ENCODE peak calls at places on chromosomes 13 and 19, in six cellular contexts. Q, T, N, M, Y and W are unnamed samples.

GRCh38 chr13:43368003-43368402 is 344.6 kb downstream of the DNAJC15 start:
- DNase-seq in Q (no peak), T (no peak), N (no peak), M (peak), Y (no peak), W (no peak)

GRCh38 chr13:26563713-26564112 is 6.2 kb downstream of the WASF3 start:
- DNase-seq in Q (no peak), T (no peak), N (no peak), M (no peak), Y (no peak), W (no peak)

GRCh38 chr13:21924958-21925357 is 254.1 kb downstream of the FGF9 start:
- DNase-seq in Q (no peak), T (no peak), N (no peak), M (no peak), Y (no peak), W (no peak)

GRCh38 chr13:20609145-20609544 is 42.2 kb downstream of the IFT88 start:
- DNase-seq in Q (no peak), T (no peak), N (no peak), M (peak), Y (no peak), W (no peak)

GRCh38 chr13:73216381-73216831 is 157.6 kb downstream of the KLF5 start:
- DNase-seq in Q (no peak), T (no peak), N (no peak), M (peak), Y (no peak), W (no peak)

GRCh38 chr19:39212377-39212742 is 8.3 kb upstream of the SYCN start:
- DNase-seq in Q (no peak), T (peak), N (peak), M (peak), Y (peak), W (peak)

GRCh38 chr13:51614350-51614786 is 30.1 kb downstream of the WDFY2 start:
- DNase-seq in Q (no peak), T (peak), N (peak), M (no peak), Y (peak), W (no peak)

GRCh38 chr19:55119053-55119452 is 1.6 kb upstream of the PPP1R12C start:
- DNase-seq in Q (no peak), T (no peak), N (no peak), M (no peak), Y (no peak), W (no peak)

GRCh38 chr13:110103026-110103425 is 203.9 kb downstream of the COL4A1 start:
- DNase-seq in Q (no peak), T (no peak), N (no peak), M (no peak), Y (no peak), W (no peak)

GRCh38 chr13:22316494-22317025 is 645.7 kb downstream of the FGF9 start:
- DNase-seq in Q (no peak), T (no peak), N (no peak), M (no peak), Y (no peak), W (no peak)

GRCh38 chr13:44809152-44809551 is 180.1 kb downstream of the NUFIP1 start:
- DNase-seq in Q (no peak), T (no peak), N (no peak), M (no peak), Y (no peak), W (no peak)

GRCh38 chr13:52371736-52372247 is 34.2 kb downstream of the THSD1 start:
- DNase-seq in Q (no peak), T (no peak), N (no peak), M (peak), Y (no peak), W (no peak)

GRCh38 chr13:71591380-71591779 is 275.6 kb downstream of the DACH1 start:
- DNase-seq in Q (no peak), T (no peak), N (no peak), M (no peak), Y (no peak), W (no peak)

GRCh38 chr19:13008926-13009787 is 13.9 kb downstream of the NFIX start:
- DNase-seq in Q (no peak), T (no peak), N (no peak), M (peak), Y (no peak), W (no peak)

GRCh38 chr19:10946964-10947657 is 13.7 kb upstream of the SMARCA4 start:
- DNase-seq in Q (no peak), T (no peak), N (no peak), M (no peak), Y (peak), W (no peak)

GRCh38 chr13:77779461-77780272 is 82.2 kb downstream of the SLAIN1 start:
- DNase-seq in Q (peak), T (no peak), N (peak), M (no peak), Y (peak), W (peak)

GRCh38 chr19:17405250-17406038 is at the start of gene BST2:
- DNase-seq in Q (peak), T (peak), N (peak), M (peak), Y (peak), W (peak)

GRCh38 chr13:84672616-84673015 is 790.3 kb upstream of the SLITRK1 start:
- DNase-seq in Q (no peak), T (no peak), N (no peak), M (no peak), Y (no peak), W (no peak)

GRCh38 chr19:46990998-46991676 is 28.5 kb upstream of the NPAS1 start:
- DNase-seq in Q (peak), T (peak), N (peak), M (peak), Y (peak), W (peak)

GRCh38 chr19:38049105-38049649 is 142.2 kb downstream of the SIPA1L3 start:
- DNase-seq in Q (no peak), T (peak), N (peak), M (peak), Y (no peak), W (no peak)

GRCh38 chr13:63463782-63464610 is 2048.3 kb upstream of the PCDH20 start:
- DNase-seq in Q (no peak), T (no peak), N (peak), M (no peak), Y (no peak), W (no peak)

GRCh38 chr13:20412761-20413355 is 112.8 kb downstream of the CRYL1 start:
- DNase-seq in Q (no peak), T (no peak), N (no peak), M (peak), Y (no peak), W (no peak)

GRCh38 chr19:28705008-28705407 is 507.9 kb downstream of the UQCRFS1 start:
- DNase-seq in Q (no peak), T (no peak), N (no peak), M (peak), Y (peak), W (no peak)

GRCh38 chr19:27742041-27742440 is 1470.9 kb downstream of the UQCRFS1 start:
- DNase-seq in Q (no peak), T (no peak), N (no peak), M (no peak), Y (no peak), W (no peak)

GRCh38 chr13:78638216-78638615 is 20.7 kb downstream of the OBI1 start:
- DNase-seq in Q (no peak), T (no peak), N (no peak), M (no peak), Y (no peak), W (no peak)

DNA sequence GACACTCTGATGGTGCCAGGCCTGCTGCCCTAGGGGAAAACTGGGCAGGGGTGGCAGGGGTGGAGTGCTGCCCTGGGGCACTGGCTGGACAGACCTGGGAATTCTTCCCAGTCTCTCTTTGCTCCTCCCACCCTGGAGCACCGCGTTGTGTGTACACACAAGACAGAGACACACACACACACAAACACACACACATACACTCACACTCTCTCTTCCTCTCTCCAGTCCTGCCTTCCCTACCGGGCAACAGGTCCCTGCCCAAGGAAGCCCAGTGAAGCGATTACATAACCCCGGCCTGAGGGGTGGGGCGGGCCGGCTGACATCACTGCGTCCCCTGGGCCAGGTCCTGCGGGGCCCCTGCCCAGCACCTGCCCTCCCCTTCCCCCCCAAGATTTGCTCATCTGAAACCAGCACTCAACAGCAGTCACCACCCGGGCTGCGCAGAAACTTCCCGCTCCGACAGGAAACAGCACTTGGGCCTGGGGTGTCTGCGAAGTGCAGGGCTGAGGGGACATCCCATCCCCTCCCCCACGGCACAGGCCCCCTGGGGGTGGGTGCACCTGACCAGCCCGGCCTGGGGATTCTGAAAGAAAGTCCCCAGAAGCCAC is 1.2 kb downstream of the MKNK2 start:
- DNase-seq in Q (peak), T (peak), N (no peak), M (peak), Y (peak), W (peak)
- H3K27ac ChIP-seq in Q (peak), T (peak), N (peak), M (peak), Y (peak), W (peak)

DNA sequence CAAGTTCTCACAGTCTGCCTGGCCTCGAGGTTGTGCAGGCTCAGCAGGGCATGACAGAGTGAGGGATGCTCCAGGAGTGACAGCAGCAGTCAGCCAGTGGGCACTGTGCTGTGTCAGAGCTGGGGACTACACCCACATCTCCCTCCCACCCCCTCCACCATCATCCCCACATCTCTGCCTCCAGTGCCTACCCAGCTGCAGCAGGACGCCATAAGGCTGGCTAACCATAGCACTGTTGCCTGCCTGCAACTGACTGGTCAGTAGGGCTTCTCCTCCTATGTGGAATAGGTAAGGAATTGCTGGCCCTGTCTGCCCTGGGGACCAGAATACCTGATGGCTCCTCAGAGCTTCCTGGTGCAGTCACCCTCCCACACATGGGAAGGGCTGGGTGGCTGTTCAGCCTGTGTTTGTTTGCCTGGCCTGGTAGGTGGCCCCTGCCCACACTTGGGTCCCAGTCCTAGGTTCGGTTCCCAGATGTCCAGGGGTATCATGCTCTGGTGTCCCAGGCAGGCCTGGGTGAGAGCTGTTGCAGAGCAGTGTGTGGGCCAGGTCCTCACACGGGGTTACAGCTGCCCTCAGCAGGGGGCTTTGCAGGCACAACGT is 15.7 kb downstream of the GPI start:
- DNase-seq in Q (no peak), T (no peak), N (no peak), M (peak), Y (no peak), W (no peak)
- H3K27ac ChIP-seq in Q (peak), T (no peak), N (no peak), M (no peak), Y (no peak), W (no peak)

GRCh38 chr19:5567971-5568407 is 236 bp upstream of the TINCR start:
- DNase-seq in Q (no peak), T (no peak), N (no peak), M (peak), Y (no peak), W (no peak)
- H3K27ac ChIP-seq in Q (no peak), T (no peak), N (no peak), M (no peak), Y (no peak), W (no peak)

GRCh38 chr13:98371624-98372023 is 194.6 kb upstream of the RNF113B start:
- DNase-seq in Q (no peak), T (no peak), N (no peak), M (no peak), Y (no peak), W (no peak)
- H3K27ac ChIP-seq in Q (no peak), T (no peak), N (no peak), M (peak), Y (no peak), W (no peak)

GRCh38 chr13:23626730-23627129 is 56.5 kb downstream of the TNFRSF19 start:
- DNase-seq in Q (no peak), T (no peak), N (no peak), M (no peak), Y (no peak), W (peak)
- H3K27ac ChIP-seq in Q (no peak), T (no peak), N (no peak), M (no peak), Y (no peak), W (peak)

GRCh38 chr13:113414335-113414734 is 39.0 kb downstream of the ADPRHL1 start:
- DNase-seq in Q (no peak), T (no peak), N (no peak), M (no peak), Y (no peak), W (no peak)

GRCh38 chr13:113413178-113413897 is 40.0 kb downstream of the ADPRHL1 start:
- DNase-seq in Q (no peak), T (no peak), N (no peak), M (peak), Y (no peak), W (no peak)

GRCh38 chr13:113412440-113412839 is 40.8 kb downstream of the ADPRHL1 start:
- DNase-seq in Q (no peak), T (no peak), N (no peak), M (peak), Y (no peak), W (no peak)

GRCh38 chr13:113415032-113415431 is 38.3 kb downstream of the ADPRHL1 start:
- DNase-seq in Q (no peak), T (no peak), N (no peak), M (no peak), Y (no peak), W (no peak)

DNA sequence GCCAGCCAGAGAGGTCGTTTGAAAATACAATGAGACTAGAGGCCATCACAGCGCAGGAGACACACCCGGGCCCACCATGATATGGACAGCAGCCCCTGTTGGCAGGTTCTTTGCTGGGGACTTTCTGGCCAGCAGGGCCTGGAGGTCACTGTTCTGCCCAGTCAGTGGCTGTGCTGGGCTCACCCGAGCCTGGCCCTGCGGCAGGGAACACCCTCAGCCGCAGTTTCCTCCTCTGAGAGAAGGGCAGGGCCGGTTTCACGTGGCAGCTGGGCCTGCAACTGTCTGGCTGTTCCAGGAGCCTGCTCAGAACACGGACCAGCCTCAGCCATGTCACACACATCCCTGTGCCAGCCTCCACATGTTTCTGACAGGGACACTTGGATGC is 39.4 kb downstream of the ADPRHL1 start:
- DNase-seq in Q (no peak), T (no peak), N (no peak), M (peak), Y (no peak), W (no peak)
- H3K27ac ChIP-seq in Q (no peak), T (no peak), N (no peak), M (no peak), Y (no peak), W (no peak)

GRCh38 chr19:53961523-53962345 is 1.0 kb upstream of the CACNG8 start:
- DNase-seq in Q (no peak), T (no peak), N (no peak), M (peak), Y (no peak), W (no peak)
- H3K27ac ChIP-seq in Q (no peak), T (no peak), N (no peak), M (no peak), Y (no peak), W (no peak)

GRCh38 chr19:43524922-43525835 is 1.8 kb downstream of the ETHE1 start:
- DNase-seq in Q (peak), T (no peak), N (peak), M (peak), Y (peak), W (peak)
- H3K27ac ChIP-seq in Q (peak), T (peak), N (peak), M (peak), Y (no peak), W (peak)

GRCh38 chr19:50893047-50893737 is 18.0 kb downstream of the KLK4 start:
- DNase-seq in Q (no peak), T (no peak), N (no peak), M (no peak), Y (no peak), W (peak)
- H3K27ac ChIP-seq in Q (no peak), T (no peak), N (no peak), M (no peak), Y (no peak), W (no peak)